ENCODE peak calls at places on chromosomes 5 and 9, in seven cellular contexts. D, R, M, C, G, V and B are unnamed samples.
A peak's percentile ranks its signal among the peaks of the same experiment; 100 is the strongest.

GRCh38 chr9:112049834-112050516 is 125.1 kb downstream of the SUSD1 start:
- DNase-seq in D (peak; percentile 65), R (no peak), M (no peak), C (no peak), G (no peak), V (no peak), B (no peak)

GRCh38 chr9:126482361-126483044 is 131.2 kb upstream of the LMX1B start:
- DNase-seq in D (no peak), R (no peak), M (no peak), C (no peak), G (peak; percentile 87), V (no peak), B (peak; percentile 89)

GRCh38 chr9:125878241-125878640 is 131.1 kb downstream of the PBX3 start:
- DNase-seq in D (peak; percentile 35), R (no peak), M (no peak), C (no peak), G (no peak), V (no peak), B (no peak)

GRCh38 chr9:114995681-114996221 is 65.4 kb upstream of the TNFSF8 start:
- DNase-seq in D (no peak), R (no peak), M (no peak), C (no peak), G (no peak), V (no peak), B (no peak)

GRCh38 chr5:107476783-107477182 is 194.0 kb downstream of the EFNA5 start:
- DNase-seq in D (no peak), R (no peak), M (peak; percentile 29), C (no peak), G (no peak), V (peak; percentile 27), B (peak; percentile 78)

GRCh38 chr9:137791947-137792346 is 85.6 kb upstream of the CACNA1B start:
- DNase-seq in D (no peak), R (no peak), M (no peak), C (no peak), G (no peak), V (no peak), B (no peak)

GRCh38 chr9:37997636-37998374 is 71.2 kb downstream of the SHB start:
- DNase-seq in D (no peak), R (no peak), M (no peak), C (no peak), G (no peak), V (no peak), B (no peak)

GRCh38 chr9:136554870-136555269 is 9.0 kb upstream of the NOTCH1 start:
- DNase-seq in D (no peak), R (no peak), M (no peak), C (no peak), G (no peak), V (no peak), B (no peak)

GRCh38 chr5:165497707-165498106 is 1992.3 kb downstream of the MAT2B start:
- DNase-seq in D (peak; percentile 53), R (no peak), M (no peak), C (no peak), G (no peak), V (no peak), B (peak; percentile 75)

GRCh38 chr9:110742741-110743371 is 74.3 kb downstream of the MUSK start:
- DNase-seq in D (peak; percentile 93), R (no peak), M (no peak), C (no peak), G (no peak), V (no peak), B (peak; percentile 52)

GRCh38 chr5:138824924-138825863 is 49.9 kb downstream of the LRRTM2 start:
- DNase-seq in D (peak; percentile 44), R (no peak), M (no peak), C (no peak), G (no peak), V (peak; percentile 17), B (no peak)